ENCODE peak calls at places on chromosomes 1 and 21, in five cellular contexts. V is GM06990, P is hypothalamus, W is EL, Y is NCI-H1436. L is an unnamed sample.

GRCh38 chr1:81703352-81703735 is 97.4 kb upstream of the ADGRL2 start:
- DNase-seq in Y (no peak), V (no peak), P (no peak), W (peak; percentile 80), L (no peak)

GRCh38 chr1:175089319-175089718 is 21.7 kb downstream of the TNN start:
- DNase-seq in V (no peak), Y (no peak), P (no peak), W (no peak), L (no peak)

GRCh38 chr1:51120629-51121028 is 18.6 kb downstream of the C1orf185 start:
- DNase-seq in W (peak; percentile 5), Y (no peak), P (no peak), V (no peak), L (no peak)

GRCh38 chr1:29029652-29030051 is 94.1 kb downstream of the TMEM200B start:
- DNase-seq in Y (no peak), W (no peak), V (no peak), P (no peak), L (no peak)

GRCh38 chr1:29504266-29504665 is 267.9 kb downstream of the PTPRU start:
- DNase-seq in Y (no peak), W (no peak), V (no peak), P (no peak), L (no peak)

GRCh38 chr21:34702341-34702807 is 33.6 kb downstream of the CLIC6 start:
- DNase-seq in Y (no peak), V (no peak), P (no peak), W (peak; percentile 99), L (peak; percentile 7)

GRCh38 chr1:221263831-221264767 is 384.9 kb downstream of the HLX start:
- DNase-seq in W (peak; percentile 80), P (no peak), Y (peak; percentile 74), V (no peak), L (no peak)

GRCh38 chr1:68848017-68848416 is 351.1 kb upstream of the DEPDC1 start:
- DNase-seq in V (no peak), Y (no peak), P (no peak), W (no peak), L (no peak)

GRCh38 chr1:183287191-183287675 is 101.2 kb downstream of the LAMC2 start:
- DNase-seq in V (no peak), P (no peak), W (no peak), Y (no peak), L (no peak)

GRCh38 chr1:223341111-223341510 is 22.9 kb downstream of the SUSD4 start:
- DNase-seq in P (no peak), Y (peak; percentile 18), V (no peak), W (peak; percentile 5), L (no peak)

GRCh38 chr21:29342394-29342957 is 43.8 kb downstream of the BACH1 start:
- DNase-seq in P (no peak), Y (no peak), V (peak; percentile 60), W (peak; percentile 96), L (no peak)

GRCh38 chr1:107807405-107807804 is 157.6 kb downstream of the VAV3 start:
- DNase-seq in P (no peak), Y (no peak), W (no peak), V (no peak), L (no peak)

GRCh38 chr1:162690672-162691434 is 58.6 kb downstream of the DDR2 start:
- DNase-seq in P (peak; percentile 14), W (peak; percentile 99), Y (no peak), V (no peak), L (no peak)

GRCh38 chr1:234613128-234613875 is 3.3 kb upstream of the IRF2BP2 start:
- DNase-seq in Y (peak; percentile 24), W (peak; percentile 61), P (no peak), V (no peak), L (no peak)

GRCh38 chr1:220922951-220923350 is 43.7 kb downstream of the HLX start:
- DNase-seq in V (no peak), P (no peak), W (no peak), Y (peak; percentile 15), L (no peak)

GRCh38 chr1:88075813-88076212 is 608.3 kb upstream of the PKN2 start:
- DNase-seq in W (no peak), Y (no peak), P (no peak), V (no peak), L (no peak)

GRCh38 chr21:33070921-33071877 is 1.3 kb downstream of the OLIG1 start:
- DNase-seq in Y (no peak), W (peak; percentile 28), V (peak; percentile 26), P (no peak), L (no peak)

GRCh38 chr1:5338466-5338865 is 653.8 kb downstream of the NPHP4 start:
- DNase-seq in P (no peak), V (no peak), Y (no peak), W (no peak), L (no peak)

GRCh38 chr21:42554251-42554937 is 40.7 kb downstream of the SLC37A1 start:
- DNase-seq in Y (no peak), V (no peak), P (no peak), W (no peak), L (no peak)

GRCh38 chr1:197911857-197912696 is 5.1 kb upstream of the LHX9 start:
- DNase-seq in Y (peak; percentile 22), V (no peak), W (peak; percentile 22), P (no peak), L (no peak)

GRCh38 chr21:26851109-26851944 is 6.1 kb upstream of the ADAMTS1 start:
- DNase-seq in Y (no peak), V (no peak), W (no peak), P (no peak), L (no peak)

GRCh38 chr1:18676431-18676830 is 45.8 kb downstream of the PAX7 start:
- DNase-seq in W (no peak), P (no peak), Y (no peak), V (no peak), L (no peak)